ENCODE peak calls at places on chromosomes 7 and 10, in nine cellular contexts. One of them, this sample, is unnamed.

GRCh38 chr10:32367793-32368453 is 21.0 kb upstream of the EPC1 start:
- DNase-seq in GM20000: peak; percentile 54
- DNase-seq in activated naive CD8-positive, alpha-beta T cell treated with anti-CD3 and anti-CD28 coated beads, Interleukin-2, amount 50 U/mL, for 24 hours: peak; percentile 76
- DNase-seq in IMR-90: peak; percentile 75
- DNase-seq in GM19239: peak; percentile 24
- DNase-seq in astrocyte: peak; percentile 30
- DNase-seq in activated T-helper 9 cell treated with anti-CD3 and anti-CD28 coated beads, Interleukin-2, amount 50 U/mL, for 16 hours: peak; percentile 68
- DNase-seq in WTC11: peak; percentile 58
- DNase-seq in NCI-H1048: peak; percentile 39
- DNase-seq in this sample: no peak

GRCh38 chr7:150787321-150788281 is 12.6 kb downstream of the TMEM176B start:
- DNase-seq in GM20000: no peak
- DNase-seq in activated naive CD8-positive, alpha-beta T cell treated with anti-CD3 and anti-CD28 coated beads, Interleukin-2, amount 50 U/mL, for 24 hours: no peak
- DNase-seq in IMR-90: no peak
- DNase-seq in GM19239: no peak
- DNase-seq in astrocyte: no peak
- DNase-seq in activated T-helper 9 cell treated with anti-CD3 and anti-CD28 coated beads, Interleukin-2, amount 50 U/mL, for 16 hours: no peak
- DNase-seq in WTC11: no peak
- DNase-seq in NCI-H1048: no peak
- DNase-seq in this sample: no peak

GRCh38 chr10:62457598-62457997 is 83.4 kb downstream of the ZNF365 start:
- DNase-seq in GM20000: no peak
- DNase-seq in activated naive CD8-positive, alpha-beta T cell treated with anti-CD3 and anti-CD28 coated beads, Interleukin-2, amount 50 U/mL, for 24 hours: no peak
- DNase-seq in IMR-90: no peak
- DNase-seq in GM19239: no peak
- DNase-seq in astrocyte: no peak
- DNase-seq in activated T-helper 9 cell treated with anti-CD3 and anti-CD28 coated beads, Interleukin-2, amount 50 U/mL, for 16 hours: no peak
- DNase-seq in WTC11: no peak
- DNase-seq in NCI-H1048: no peak
- DNase-seq in this sample: no peak

GRCh38 chr7:155355745-155356144 is 58.1 kb downstream of the INSIG1 start:
- DNase-seq in GM20000: no peak
- DNase-seq in activated naive CD8-positive, alpha-beta T cell treated with anti-CD3 and anti-CD28 coated beads, Interleukin-2, amount 50 U/mL, for 24 hours: no peak
- DNase-seq in IMR-90: no peak
- DNase-seq in GM19239: no peak
- DNase-seq in astrocyte: no peak
- DNase-seq in activated T-helper 9 cell treated with anti-CD3 and anti-CD28 coated beads, Interleukin-2, amount 50 U/mL, for 16 hours: no peak
- DNase-seq in WTC11: no peak
- DNase-seq in NCI-H1048: no peak
- DNase-seq in this sample: no peak

GRCh38 chr10:75165684-75166622 is 44.6 kb upstream of the VDAC2 start:
- DNase-seq in GM20000: peak; percentile 71
- DNase-seq in activated naive CD8-positive, alpha-beta T cell treated with anti-CD3 and anti-CD28 coated beads, Interleukin-2, amount 50 U/mL, for 24 hours: no peak
- DNase-seq in IMR-90: peak; percentile 9
- DNase-seq in GM19239: peak; percentile 62
- DNase-seq in astrocyte: peak; percentile 71
- DNase-seq in activated T-helper 9 cell treated with anti-CD3 and anti-CD28 coated beads, Interleukin-2, amount 50 U/mL, for 16 hours: no peak
- DNase-seq in WTC11: no peak
- DNase-seq in NCI-H1048: no peak
- DNase-seq in this sample: no peak

GRCh38 chr10:90504172-90504571 is 353.7 kb downstream of the HTR7 start:
- DNase-seq in GM20000: no peak
- DNase-seq in activated naive CD8-positive, alpha-beta T cell treated with anti-CD3 and anti-CD28 coated beads, Interleukin-2, amount 50 U/mL, for 24 hours: no peak
- DNase-seq in IMR-90: no peak
- DNase-seq in GM19239: no peak
- DNase-seq in astrocyte: no peak
- DNase-seq in activated T-helper 9 cell treated with anti-CD3 and anti-CD28 coated beads, Interleukin-2, amount 50 U/mL, for 16 hours: no peak
- DNase-seq in WTC11: no peak
- DNase-seq in NCI-H1048: no peak
- DNase-seq in this sample: no peak

GRCh38 chr7:100705341-100705752 is 574 bp upstream of the POP7 start:
- DNase-seq in GM20000: peak; percentile 86
- DNase-seq in activated naive CD8-positive, alpha-beta T cell treated with anti-CD3 and anti-CD28 coated beads, Interleukin-2, amount 50 U/mL, for 24 hours: peak; percentile 91
- DNase-seq in IMR-90: peak; percentile 59
- DNase-seq in GM19239: peak; percentile 78
- DNase-seq in astrocyte: peak; percentile 39
- DNase-seq in activated T-helper 9 cell treated with anti-CD3 and anti-CD28 coated beads, Interleukin-2, amount 50 U/mL, for 16 hours: peak; percentile 68
- DNase-seq in WTC11: peak; percentile 90
- DNase-seq in NCI-H1048: peak; percentile 42
- DNase-seq in this sample: no peak

GRCh38 chr10:107502263-107502979 is 337.9 kb upstream of the SORCS1 start:
- DNase-seq in GM20000: no peak
- DNase-seq in activated naive CD8-positive, alpha-beta T cell treated with anti-CD3 and anti-CD28 coated beads, Interleukin-2, amount 50 U/mL, for 24 hours: no peak
- DNase-seq in IMR-90: no peak
- DNase-seq in GM19239: no peak
- DNase-seq in astrocyte: no peak
- DNase-seq in activated T-helper 9 cell treated with anti-CD3 and anti-CD28 coated beads, Interleukin-2, amount 50 U/mL, for 16 hours: no peak
- DNase-seq in WTC11: no peak
- DNase-seq in NCI-H1048: no peak
- DNase-seq in this sample: no peak

GRCh38 chr10:70441161-70441876 is at the start of gene NODAL:
- DNase-seq in GM20000: no peak
- DNase-seq in activated naive CD8-positive, alpha-beta T cell treated with anti-CD3 and anti-CD28 coated beads, Interleukin-2, amount 50 U/mL, for 24 hours: no peak
- DNase-seq in IMR-90: no peak
- DNase-seq in GM19239: no peak
- DNase-seq in astrocyte: no peak
- DNase-seq in activated T-helper 9 cell treated with anti-CD3 and anti-CD28 coated beads, Interleukin-2, amount 50 U/mL, for 16 hours: no peak
- DNase-seq in WTC11: peak; percentile 59
- DNase-seq in NCI-H1048: no peak
- DNase-seq in this sample: no peak

GRCh38 chr10:79331709-79332108 is 15.6 kb upstream of the PPIF start:
- DNase-seq in GM20000: peak; percentile 82
- DNase-seq in activated naive CD8-positive, alpha-beta T cell treated with anti-CD3 and anti-CD28 coated beads, Interleukin-2, amount 50 U/mL, for 24 hours: peak; percentile 84
- DNase-seq in IMR-90: peak; percentile 97
- DNase-seq in GM19239: no peak
- DNase-seq in astrocyte: peak; percentile 78
- DNase-seq in activated T-helper 9 cell treated with anti-CD3 and anti-CD28 coated beads, Interleukin-2, amount 50 U/mL, for 16 hours: peak; percentile 76
- DNase-seq in WTC11: no peak
- DNase-seq in NCI-H1048: no peak
- DNase-seq in this sample: no peak

GRCh38 chr7:17939670-17940301 is 508 bp downstream of the SNX13 start:
- DNase-seq in GM20000: peak; percentile 32
- DNase-seq in activated naive CD8-positive, alpha-beta T cell treated with anti-CD3 and anti-CD28 coated beads, Interleukin-2, amount 50 U/mL, for 24 hours: peak; percentile 59
- DNase-seq in IMR-90: peak; percentile 23
- DNase-seq in GM19239: no peak
- DNase-seq in astrocyte: no peak
- DNase-seq in activated T-helper 9 cell treated with anti-CD3 and anti-CD28 coated beads, Interleukin-2, amount 50 U/mL, for 16 hours: peak; percentile 33
- DNase-seq in WTC11: no peak
- DNase-seq in NCI-H1048: no peak
- DNase-seq in this sample: no peak

GRCh38 chr7:46480619-46481018 is 559.5 kb upstream of the IGFBP3 start:
- DNase-seq in GM20000: no peak
- DNase-seq in activated naive CD8-positive, alpha-beta T cell treated with anti-CD3 and anti-CD28 coated beads, Interleukin-2, amount 50 U/mL, for 24 hours: no peak
- DNase-seq in IMR-90: no peak
- DNase-seq in GM19239: no peak
- DNase-seq in astrocyte: no peak
- DNase-seq in activated T-helper 9 cell treated with anti-CD3 and anti-CD28 coated beads, Interleukin-2, amount 50 U/mL, for 16 hours: no peak
- DNase-seq in WTC11: no peak
- DNase-seq in NCI-H1048: no peak
- DNase-seq in this sample: no peak

GRCh38 chr10:101014966-101015581 is 15.5 kb downstream of the LZTS2 start:
- DNase-seq in GM20000: no peak
- DNase-seq in activated naive CD8-positive, alpha-beta T cell treated with anti-CD3 and anti-CD28 coated beads, Interleukin-2, amount 50 U/mL, for 24 hours: no peak
- DNase-seq in IMR-90: peak; percentile 98
- DNase-seq in GM19239: no peak
- DNase-seq in astrocyte: peak; percentile 86
- DNase-seq in activated T-helper 9 cell treated with anti-CD3 and anti-CD28 coated beads, Interleukin-2, amount 50 U/mL, for 16 hours: no peak
- DNase-seq in WTC11: no peak
- DNase-seq in NCI-H1048: no peak
- DNase-seq in this sample: no peak

GRCh38 chr10:102994551-102995295 is 76.6 kb downstream of the CNNM2 start:
- DNase-seq in GM20000: no peak
- DNase-seq in activated naive CD8-positive, alpha-beta T cell treated with anti-CD3 and anti-CD28 coated beads, Interleukin-2, amount 50 U/mL, for 24 hours: no peak
- DNase-seq in IMR-90: no peak
- DNase-seq in GM19239: no peak
- DNase-seq in astrocyte: no peak
- DNase-seq in activated T-helper 9 cell treated with anti-CD3 and anti-CD28 coated beads, Interleukin-2, amount 50 U/mL, for 16 hours: no peak
- DNase-seq in WTC11: no peak
- DNase-seq in NCI-H1048: no peak
- DNase-seq in this sample: no peak

GRCh38 chr7:67426654-67427053 is 430.0 kb downstream of the TYW1 start:
- DNase-seq in GM20000: no peak
- DNase-seq in activated naive CD8-positive, alpha-beta T cell treated with anti-CD3 and anti-CD28 coated beads, Interleukin-2, amount 50 U/mL, for 24 hours: no peak
- DNase-seq in IMR-90: no peak
- DNase-seq in GM19239: no peak
- DNase-seq in astrocyte: no peak
- DNase-seq in activated T-helper 9 cell treated with anti-CD3 and anti-CD28 coated beads, Interleukin-2, amount 50 U/mL, for 16 hours: no peak
- DNase-seq in WTC11: no peak
- DNase-seq in NCI-H1048: no peak
- DNase-seq in this sample: no peak

GRCh38 chr10:87694011-87694794 is 34.5 kb downstream of the PAPSS2 start:
- DNase-seq in GM20000: no peak
- DNase-seq in activated naive CD8-positive, alpha-beta T cell treated with anti-CD3 and anti-CD28 coated beads, Interleukin-2, amount 50 U/mL, for 24 hours: no peak
- DNase-seq in IMR-90: peak; percentile 55
- DNase-seq in GM19239: no peak
- DNase-seq in astrocyte: no peak
- DNase-seq in activated T-helper 9 cell treated with anti-CD3 and anti-CD28 coated beads, Interleukin-2, amount 50 U/mL, for 16 hours: no peak
- DNase-seq in WTC11: no peak
- DNase-seq in NCI-H1048: no peak
- DNase-seq in this sample: no peak

GRCh38 chr7:28688651-28689050 is 269.5 kb downstream of the TRIL start:
- DNase-seq in GM20000: no peak
- DNase-seq in activated naive CD8-positive, alpha-beta T cell treated with anti-CD3 and anti-CD28 coated beads, Interleukin-2, amount 50 U/mL, for 24 hours: no peak
- DNase-seq in IMR-90: peak; percentile 52
- DNase-seq in GM19239: no peak
- DNase-seq in astrocyte: peak; percentile 85
- DNase-seq in activated T-helper 9 cell treated with anti-CD3 and anti-CD28 coated beads, Interleukin-2, amount 50 U/mL, for 16 hours: no peak
- DNase-seq in WTC11: no peak
- DNase-seq in NCI-H1048: no peak
- DNase-seq in this sample: no peak

GRCh38 chr7:149790146-149790548 is 16.8 kb upstream of the ZNF467 start:
- DNase-seq in GM20000: peak; percentile 63
- DNase-seq in activated naive CD8-positive, alpha-beta T cell treated with anti-CD3 and anti-CD28 coated beads, Interleukin-2, amount 50 U/mL, for 24 hours: peak; percentile 70
- DNase-seq in IMR-90: no peak
- DNase-seq in GM19239: no peak
- DNase-seq in astrocyte: no peak
- DNase-seq in activated T-helper 9 cell treated with anti-CD3 and anti-CD28 coated beads, Interleukin-2, amount 50 U/mL, for 16 hours: no peak
- DNase-seq in WTC11: peak; percentile 78
- DNase-seq in NCI-H1048: no peak
- DNase-seq in this sample: no peak

GRCh38 chr7:15684036-15684815 is 2.3 kb downstream of the MEOX2 start:
- DNase-seq in GM20000: no peak
- DNase-seq in activated naive CD8-positive, alpha-beta T cell treated with anti-CD3 and anti-CD28 coated beads, Interleukin-2, amount 50 U/mL, for 24 hours: no peak
- DNase-seq in IMR-90: no peak
- DNase-seq in GM19239: no peak
- DNase-seq in astrocyte: no peak
- DNase-seq in activated T-helper 9 cell treated with anti-CD3 and anti-CD28 coated beads, Interleukin-2, amount 50 U/mL, for 16 hours: no peak
- DNase-seq in WTC11: no peak
- DNase-seq in NCI-H1048: no peak
- DNase-seq in this sample: no peak

GRCh38 chr7:134045716-134046115 is 81.4 kb upstream of the LRGUK start:
- DNase-seq in GM20000: no peak
- DNase-seq in activated naive CD8-positive, alpha-beta T cell treated with anti-CD3 and anti-CD28 coated beads, Interleukin-2, amount 50 U/mL, for 24 hours: no peak
- DNase-seq in IMR-90: no peak
- DNase-seq in GM19239: no peak
- DNase-seq in astrocyte: no peak
- DNase-seq in activated T-helper 9 cell treated with anti-CD3 and anti-CD28 coated beads, Interleukin-2, amount 50 U/mL, for 16 hours: no peak
- DNase-seq in WTC11: no peak
- DNase-seq in NCI-H1048: no peak
- DNase-seq in this sample: no peak

GRCh38 chr7:150857276-150858055 is 5.1 kb downstream of the AOC1 start:
- DNase-seq in GM20000: no peak
- DNase-seq in activated naive CD8-positive, alpha-beta T cell treated with anti-CD3 and anti-CD28 coated beads, Interleukin-2, amount 50 U/mL, for 24 hours: no peak
- DNase-seq in IMR-90: no peak
- DNase-seq in GM19239: no peak
- DNase-seq in astrocyte: no peak
- DNase-seq in activated T-helper 9 cell treated with anti-CD3 and anti-CD28 coated beads, Interleukin-2, amount 50 U/mL, for 16 hours: no peak
- DNase-seq in WTC11: no peak
- DNase-seq in NCI-H1048: no peak
- DNase-seq in this sample: no peak

GRCh38 chr10:63711866-63712716 is 190.9 kb downstream of the REEP3 start:
- DNase-seq in GM20000: no peak
- DNase-seq in activated naive CD8-positive, alpha-beta T cell treated with anti-CD3 and anti-CD28 coated beads, Interleukin-2, amount 50 U/mL, for 24 hours: no peak
- DNase-seq in IMR-90: peak; percentile 97
- DNase-seq in GM19239: no peak
- DNase-seq in astrocyte: peak; percentile 93
- DNase-seq in activated T-helper 9 cell treated with anti-CD3 and anti-CD28 coated beads, Interleukin-2, amount 50 U/mL, for 16 hours: no peak
- DNase-seq in WTC11: no peak
- DNase-seq in NCI-H1048: no peak
- DNase-seq in this sample: no peak

GRCh38 chr10:25388188-25388861 is 213.5 kb downstream of the GPR158 start:
- DNase-seq in GM20000: no peak
- DNase-seq in activated naive CD8-positive, alpha-beta T cell treated with anti-CD3 and anti-CD28 coated beads, Interleukin-2, amount 50 U/mL, for 24 hours: no peak
- DNase-seq in IMR-90: no peak
- DNase-seq in GM19239: no peak
- DNase-seq in astrocyte: no peak
- DNase-seq in activated T-helper 9 cell treated with anti-CD3 and anti-CD28 coated beads, Interleukin-2, amount 50 U/mL, for 16 hours: no peak
- DNase-seq in WTC11: no peak
- DNase-seq in NCI-H1048: no peak
- DNase-seq in this sample: no peak

GRCh38 chr10:92699518-92700272 is 9.9 kb downstream of the HHEX start:
- DNase-seq in GM20000: peak; percentile 34
- DNase-seq in activated naive CD8-positive, alpha-beta T cell treated with anti-CD3 and anti-CD28 coated beads, Interleukin-2, amount 50 U/mL, for 24 hours: peak; percentile 47
- DNase-seq in IMR-90: peak; percentile 42
- DNase-seq in GM19239: no peak
- DNase-seq in astrocyte: no peak
- DNase-seq in activated T-helper 9 cell treated with anti-CD3 and anti-CD28 coated beads, Interleukin-2, amount 50 U/mL, for 16 hours: no peak
- DNase-seq in WTC11: peak; percentile 52
- DNase-seq in NCI-H1048: no peak
- DNase-seq in this sample: no peak

GRCh38 chr10:123464428-123465323 is 201.5 kb upstream of the GPR26 start:
- DNase-seq in GM20000: no peak
- DNase-seq in activated naive CD8-positive, alpha-beta T cell treated with anti-CD3 and anti-CD28 coated beads, Interleukin-2, amount 50 U/mL, for 24 hours: no peak
- DNase-seq in IMR-90: no peak
- DNase-seq in GM19239: no peak
- DNase-seq in astrocyte: no peak
- DNase-seq in activated T-helper 9 cell treated with anti-CD3 and anti-CD28 coated beads, Interleukin-2, amount 50 U/mL, for 16 hours: no peak
- DNase-seq in WTC11: no peak
- DNase-seq in NCI-H1048: no peak
- DNase-seq in this sample: no peak

GRCh38 chr7:106737202-106737562 is 76.2 kb upstream of the CCDC71L start:
- DNase-seq in GM20000: no peak
- DNase-seq in activated naive CD8-positive, alpha-beta T cell treated with anti-CD3 and anti-CD28 coated beads, Interleukin-2, amount 50 U/mL, for 24 hours: no peak
- DNase-seq in IMR-90: peak; percentile 63
- DNase-seq in GM19239: no peak
- DNase-seq in astrocyte: peak; percentile 29
- DNase-seq in activated T-helper 9 cell treated with anti-CD3 and anti-CD28 coated beads, Interleukin-2, amount 50 U/mL, for 16 hours: no peak
- DNase-seq in WTC11: no peak
- DNase-seq in NCI-H1048: no peak
- DNase-seq in this sample: no peak

GRCh38 chr7:46139079-46139478 is 218.0 kb upstream of the IGFBP3 start:
- DNase-seq in GM20000: peak; percentile 15
- DNase-seq in activated naive CD8-positive, alpha-beta T cell treated with anti-CD3 and anti-CD28 coated beads, Interleukin-2, amount 50 U/mL, for 24 hours: no peak
- DNase-seq in IMR-90: peak; percentile 90
- DNase-seq in GM19239: no peak
- DNase-seq in astrocyte: peak; percentile 95
- DNase-seq in activated T-helper 9 cell treated with anti-CD3 and anti-CD28 coated beads, Interleukin-2, amount 50 U/mL, for 16 hours: no peak
- DNase-seq in WTC11: no peak
- DNase-seq in NCI-H1048: no peak
- DNase-seq in this sample: no peak

GRCh38 chr10:87915989-87916388 is 52.6 kb downstream of the PTEN start:
- DNase-seq in GM20000: no peak
- DNase-seq in activated naive CD8-positive, alpha-beta T cell treated with anti-CD3 and anti-CD28 coated beads, Interleukin-2, amount 50 U/mL, for 24 hours: no peak
- DNase-seq in IMR-90: peak; percentile 33
- DNase-seq in GM19239: no peak
- DNase-seq in astrocyte: peak; percentile 38
- DNase-seq in activated T-helper 9 cell treated with anti-CD3 and anti-CD28 coated beads, Interleukin-2, amount 50 U/mL, for 16 hours: no peak
- DNase-seq in WTC11: no peak
- DNase-seq in NCI-H1048: no peak
- DNase-seq in this sample: no peak

GRCh38 chr7:83410989-83411591 is 237.8 kb downstream of the SEMA3E start:
- DNase-seq in GM20000: peak; percentile 6
- DNase-seq in activated naive CD8-positive, alpha-beta T cell treated with anti-CD3 and anti-CD28 coated beads, Interleukin-2, amount 50 U/mL, for 24 hours: no peak
- DNase-seq in IMR-90: peak; percentile 61
- DNase-seq in GM19239: no peak
- DNase-seq in astrocyte: peak; percentile 36
- DNase-seq in activated T-helper 9 cell treated with anti-CD3 and anti-CD28 coated beads, Interleukin-2, amount 50 U/mL, for 16 hours: no peak
- DNase-seq in WTC11: no peak
- DNase-seq in NCI-H1048: peak; percentile 11
- DNase-seq in this sample: peak; percentile 20

GRCh38 chr10:32738958-32739357 is 219.1 kb downstream of the ITGB1 start:
- DNase-seq in GM20000: no peak
- DNase-seq in activated naive CD8-positive, alpha-beta T cell treated with anti-CD3 and anti-CD28 coated beads, Interleukin-2, amount 50 U/mL, for 24 hours: no peak
- DNase-seq in IMR-90: no peak
- DNase-seq in GM19239: no peak
- DNase-seq in astrocyte: no peak
- DNase-seq in activated T-helper 9 cell treated with anti-CD3 and anti-CD28 coated beads, Interleukin-2, amount 50 U/mL, for 16 hours: no peak
- DNase-seq in WTC11: no peak
- DNase-seq in NCI-H1048: no peak
- DNase-seq in this sample: no peak

GRCh38 chr7:149093228-149093627 is 2.7 kb upstream of the ZNF786 start:
- DNase-seq in GM20000: peak; percentile 32
- DNase-seq in activated naive CD8-positive, alpha-beta T cell treated with anti-CD3 and anti-CD28 coated beads, Interleukin-2, amount 50 U/mL, for 24 hours: no peak
- DNase-seq in IMR-90: no peak
- DNase-seq in GM19239: no peak
- DNase-seq in astrocyte: no peak
- DNase-seq in activated T-helper 9 cell treated with anti-CD3 and anti-CD28 coated beads, Interleukin-2, amount 50 U/mL, for 16 hours: no peak
- DNase-seq in WTC11: no peak
- DNase-seq in NCI-H1048: no peak
- DNase-seq in this sample: no peak